ENCODE peak calls at places on chromosomes 3 and 15, in four cellular contexts. T, N, O and H are unnamed samples.
A peak's percentile ranks its signal among the peaks of the same experiment; 100 is the strongest.

GRCh38 chr15:48062476-48062875 is 58.3 kb upstream of the SLC24A5 start:
- DNase-seq in T (no peak), N (peak; percentile 66), O (no peak), H (no peak)

GRCh38 chr3:151709847-151710246 is 23.9 kb upstream of the AADACL2 start:
- DNase-seq in T (no peak), N (peak; percentile 28), O (no peak), H (no peak)

GRCh38 chr3:4828279-4829030 is 150.8 kb upstream of the BHLHE40 start:
- DNase-seq in T (no peak), N (no peak), O (no peak), H (no peak)

GRCh38 chr15:34793901-34794300 is 1.4 kb downstream of the ACTC1 start:
- DNase-seq in T (no peak), N (no peak), O (no peak), H (no peak)

GRCh38 chr3:56269755-56270154 is 198.5 kb downstream of the ERC2 start:
- DNase-seq in T (no peak), N (peak; percentile 6), O (no peak), H (no peak)

GRCh38 chr3:120364821-120365220 is 15.7 kb upstream of the LRRC58 start:
- DNase-seq in T (no peak), N (no peak), O (no peak), H (no peak)

GRCh38 chr3:55486857-55487375 is at the start of gene WNT5A:
- DNase-seq in T (peak; percentile 44), N (peak; percentile 74), O (peak; percentile 78), H (no peak)

GRCh38 chr3:177459397-177459796 is 262.1 kb upstream of the TBL1XR1 start:
- DNase-seq in T (no peak), N (no peak), O (no peak), H (no peak)

GRCh38 chr3:38003371-38003816 is 12.8 kb downstream of the VILL start:
- DNase-seq in T (peak; percentile 64), N (peak; percentile 44), O (peak; percentile 91), H (no peak)

GRCh38 chr3:16249336-16249735 is 15.4 kb downstream of the DPH3 start:
- DNase-seq in T (no peak), N (peak; percentile 34), O (peak; percentile 74), H (no peak)

GRCh38 chr3:138833908-138834358 is 795 bp downstream of the PIK3CB start:
- DNase-seq in T (no peak), N (no peak), O (no peak), H (no peak)

GRCh38 chr3:42711491-42712343 is 9.1 kb upstream of the HHATL start:
- DNase-seq in T (peak; percentile 12), N (peak; percentile 7), O (peak; percentile 9), H (no peak)

GRCh38 chr3:188205992-188206416 is 52.0 kb downstream of the LPP start:
- DNase-seq in T (no peak), N (no peak), O (peak; percentile 48), H (no peak)